ENCODE peak calls at places on chromosomes 16 and 17, in five cellular contexts. One of them, this sample, is unnamed.

GRCh38 chr16:12239953-12240485 is 263.5 kb downstream of the SNX29 start:
- DNase-seq in MV-4-11: no peak
- DNase-seq in heart right ventricle: no peak
- DNase-seq in GOT3: no peak
- DNase-seq in DMS153: no peak
- DNase-seq in this sample: no peak

GRCh38 chr17:63963123-63963522 is 9.6 kb downstream of the SCN4A start:
- DNase-seq in MV-4-11: no peak
- DNase-seq in GOT3: no peak
- DNase-seq in DMS153: no peak
- DNase-seq in heart right ventricle: peak
- DNase-seq in this sample: no peak

GRCh38 chr16:75114946-75115825 is 1.4 kb downstream of the LDHD start:
- DNase-seq in DMS153: no peak
- DNase-seq in MV-4-11: no peak
- DNase-seq in heart right ventricle: no peak
- DNase-seq in GOT3: no peak
- DNase-seq in this sample: no peak

GRCh38 chr17:21194688-21195087 is 19.3 kb downstream of the TMEM11 start:
- DNase-seq in DMS153: no peak
- DNase-seq in heart right ventricle: peak
- DNase-seq in GOT3: no peak
- DNase-seq in MV-4-11: no peak
- DNase-seq in this sample: peak

GRCh38 chr17:59084154-59084553 is 22.5 kb downstream of the TRIM37 start:
- DNase-seq in DMS153: no peak
- DNase-seq in heart right ventricle: no peak
- DNase-seq in GOT3: no peak
- DNase-seq in MV-4-11: no peak
- DNase-seq in this sample: no peak

GRCh38 chr17:14762736-14763479 is 462.0 kb downstream of the HS3ST3B1 start:
- DNase-seq in MV-4-11: peak
- DNase-seq in DMS153: no peak
- DNase-seq in heart right ventricle: no peak
- DNase-seq in GOT3: no peak
- DNase-seq in this sample: no peak

GRCh38 chr16:53055603-53056527 is 1.1 kb downstream of the CHD9 start:
- DNase-seq in GOT3: no peak
- DNase-seq in MV-4-11: peak
- DNase-seq in DMS153: no peak
- DNase-seq in heart right ventricle: no peak
- DNase-seq in this sample: peak

GRCh38 chr16:13055480-13055879 is 154.1 kb downstream of the SHISA9 start:
- DNase-seq in GOT3: no peak
- DNase-seq in heart right ventricle: no peak
- DNase-seq in DMS153: no peak
- DNase-seq in MV-4-11: no peak
- DNase-seq in this sample: no peak

GRCh38 chr17:42133461-42134041 is 10.9 kb downstream of the HSPB9 start:
- DNase-seq in heart right ventricle: no peak
- DNase-seq in MV-4-11: no peak
- DNase-seq in DMS153: peak
- DNase-seq in GOT3: no peak
- DNase-seq in this sample: no peak